ENCODE peak calls at places on chromosome 22, in seven cellular contexts. G is GM12878, V is HCT116, D is Panc1, E is prostate gland, U is endothelial cell of umbilical vein, O is spleen. C is an unnamed sample. For H3K4me1, the result is how much of the 10 kb centered on the place peaks cover.

GRCh38 chr22:49155039-49155808 is 672.4 kb downstream of the BRD1 start:
- DNase-seq in G (no peak), V (no peak), D (no peak), E (no peak), U (no peak), O (peak), C (no peak)

GRCh38 chr22:20930004-20930403 is 12.8 kb downstream of the CRKL start:
- DNase-seq in G (no peak), V (no peak), D (no peak), E (no peak), U (no peak), O (no peak), C (no peak)

GRCh38 chr22:42964994-42965699 is 49.8 kb downstream of the PACSIN2 start:
- DNase-seq in G (no peak), V (peak), D (no peak), E (no peak), U (no peak), O (no peak), C (no peak)

GRCh38 chr22:39360674-39361413 is 11.1 kb downstream of the SYNGR1 start:
- DNase-seq in G (no peak), V (no peak), D (no peak), E (peak), U (no peak), O (no peak), C (no peak)

GRCh38 chr22:41513391-41513790 is 30.9 kb downstream of the POLR3H start:
- DNase-seq in G (no peak), V (no peak), D (no peak), E (no peak), U (no peak), O (no peak), C (no peak)

GRCh38 chr22:18111759-18112330 is 1.2 kb downstream of the TUBA8 start:
- DNase-seq in G (no peak), V (no peak), D (no peak), E (no peak), U (no peak), O (peak), C (no peak)

GRCh38 chr22:49403102-49403501 is 424.6 kb downstream of the BRD1 start:
- DNase-seq in G (no peak), V (no peak), D (no peak), E (no peak), U (no peak), O (peak), C (peak)

GRCh38 chr22:35947794-35948425 is 80.7 kb downstream of the RBFOX2 start:
- DNase-seq in G (no peak), V (no peak), D (no peak), E (no peak), U (no peak), O (no peak), C (no peak)

GRCh38 chr22:40636380-40637180 is at the start of gene MRTFA:
- DNase-seq in G (peak), V (peak), D (peak), E (peak), U (peak), O (peak), C (peak)

DNA sequence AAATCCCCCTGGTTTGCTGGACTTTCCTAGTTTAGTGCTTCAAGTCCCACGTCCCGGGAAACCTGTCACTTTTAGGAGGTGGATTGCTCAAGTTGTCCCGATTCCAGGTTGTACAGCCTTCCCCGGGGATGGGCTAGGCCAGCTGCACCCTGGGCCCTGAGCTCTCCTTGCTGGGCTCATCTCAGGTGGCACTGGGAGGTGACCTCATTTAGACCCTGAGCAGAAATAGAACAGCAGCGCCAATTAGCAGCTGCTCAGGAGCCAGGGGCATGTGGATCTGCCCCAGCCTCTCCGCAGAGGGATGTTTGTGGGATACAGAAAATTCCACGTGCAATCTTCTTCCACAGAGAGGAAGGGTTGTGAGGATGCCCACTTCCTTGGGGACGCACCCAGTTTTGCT is 9.6 kb upstream of the CERK start:
- DNase-seq in G (no peak), V (no peak), D (no peak), E (no peak), U (no peak), O (no peak), C (no peak)
- TF ChIP-seq CTCF in G (no peak), V (no peak), D (no peak), E (no peak), U (no peak), O (no peak), C (no peak)

GRCh38 chr22:26564672-26565071 is 25.3 kb downstream of the TPST2 start:
- DNase-seq in G (no peak), V (no peak), D (no peak), E (no peak), U (no peak), O (no peak), C (no peak)
- H3K4me1 ChIP-seq in G (under half), V (under half), D (under half), E (under half), U (under half), O (half or more), C (under half)

GRCh38 chr22:47075568-47075967 is 313.1 kb downstream of the TBC1D22A start:
- DNase-seq in G (no peak), V (no peak), D (no peak), E (no peak), U (no peak), O (no peak), C (no peak)
- TF ChIP-seq POLR2AphosphoS5 in G (no peak), V (no peak), D (no peak), E (no peak), U (no peak), O (no peak), C (no peak)

DNA sequence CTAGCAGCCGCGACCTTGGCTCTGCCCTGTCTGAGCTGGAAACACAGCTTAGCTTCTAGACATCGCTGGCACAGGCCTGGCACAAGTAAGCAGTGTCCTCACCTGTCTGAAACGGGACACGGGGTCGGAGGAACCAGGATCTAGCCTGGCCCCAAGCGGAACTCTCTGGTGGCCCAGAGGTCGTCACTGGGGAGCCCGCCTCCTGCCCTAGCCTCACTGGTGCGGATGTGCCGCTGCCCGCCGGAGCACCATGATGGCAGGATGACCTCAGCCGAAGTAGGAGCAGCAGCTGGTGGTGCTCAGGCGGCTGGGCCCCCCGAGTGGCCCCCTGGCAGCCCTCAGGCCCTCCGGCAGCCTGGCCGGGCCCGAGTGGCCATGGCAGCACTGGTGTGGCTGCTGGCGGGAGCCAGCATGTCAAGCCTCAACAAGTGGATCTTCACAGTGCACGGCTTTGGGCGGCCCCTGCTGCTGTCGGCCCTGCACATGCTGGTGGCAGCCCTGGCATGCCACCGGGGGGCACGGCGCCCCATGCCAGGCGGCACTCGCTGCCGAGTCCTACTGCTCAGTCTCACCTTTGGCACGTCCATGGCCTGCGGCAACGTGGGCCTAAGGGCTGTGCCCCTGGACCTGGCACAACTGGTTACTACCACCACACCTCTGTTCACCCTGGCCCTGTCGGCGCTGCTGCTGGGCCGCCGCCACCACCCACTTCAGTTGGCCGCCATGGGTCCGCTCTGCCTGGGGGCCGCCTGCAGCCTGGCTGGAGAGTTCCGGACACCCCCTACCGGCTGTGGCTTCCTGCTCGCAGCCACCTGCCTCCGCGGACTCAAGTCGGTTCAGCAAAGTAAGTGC is 871 bp downstream of the SLC35E4 start:
- DNase-seq in G (no peak), V (no peak), D (no peak), E (peak), U (peak), O (peak), C (no peak)
- TF ChIP-seq CTCF in G (no peak), V (no peak), D (no peak), E (no peak), U (peak), O (no peak), C (no peak)

GRCh38 chr22:24515025-24515338 is 19.9 kb downstream of the UPB1 start:
- DNase-seq in G (no peak), V (no peak), D (no peak), E (no peak), U (no peak), O (no peak), C (no peak)

GRCh38 chr22:24518774-24519485 is 23.8 kb downstream of the UPB1 start:
- DNase-seq in G (no peak), V (no peak), D (no peak), E (no peak), U (no peak), O (no peak), C (no peak)

GRCh38 chr22:24518228-24518627 is 23.1 kb downstream of the UPB1 start:
- DNase-seq in G (no peak), V (no peak), D (no peak), E (no peak), U (no peak), O (no peak), C (no peak)

GRCh38 chr22:24516301-24516737 is 21.2 kb downstream of the UPB1 start:
- DNase-seq in G (no peak), V (no peak), D (no peak), E (no peak), U (no peak), O (no peak), C (no peak)

GRCh38 chr22:24517446-24517845 is 22.3 kb downstream of the UPB1 start:
- DNase-seq in G (no peak), V (no peak), D (no peak), E (no peak), U (no peak), O (no peak), C (no peak)
- H3K4me1 ChIP-seq in G (under half), V (under half), D (under half), E (under half), U (under half), O (under half), C (under half)

GRCh38 chr22:23281053-23281405 is 100.7 kb downstream of the BCR start:
- DNase-seq in G (no peak), V (no peak), D (no peak), E (no peak), U (no peak), O (no peak), C (no peak)

GRCh38 chr22:23280356-23281052 is 100.2 kb downstream of the BCR start:
- DNase-seq in G (no peak), V (no peak), D (no peak), E (no peak), U (no peak), O (no peak), C (no peak)

GRCh38 chr22:23277583-23278295 is 97.4 kb downstream of the BCR start:
- DNase-seq in G (no peak), V (no peak), D (no peak), E (no peak), U (no peak), O (no peak), C (no peak)

GRCh38 chr22:23279781-23280180 is 99.5 kb downstream of the BCR start:
- DNase-seq in G (no peak), V (no peak), D (no peak), E (no peak), U (no peak), O (no peak), C (no peak)

GRCh38 chr22:23278883-23279675 is 98.8 kb downstream of the BCR start:
- DNase-seq in G (no peak), V (no peak), D (no peak), E (peak), U (peak), O (no peak), C (no peak)
- TF ChIP-seq POLR2AphosphoS5 in G (no peak), V (no peak), D (no peak), E (peak), U (no peak), O (peak), C (peak)